ENCODE peak calls at places on chromosomes 6 and 20, in five cellular contexts. One of them, this sample, is unnamed.

GRCh38 chr6:136822051-136822378 is 377 bp upstream of the PEX7 start:
- DNase-seq in ovary: peak
- DNase-seq in AG09309: no peak
- DNase-seq in B cell: no peak
- DNase-seq in neural crest cell: no peak
- DNase-seq in this sample: peak

GRCh38 chr20:41586784-41587183 is 31.4 kb downstream of the CHD6 start:
- DNase-seq in ovary: no peak
- DNase-seq in AG09309: no peak
- DNase-seq in B cell: no peak
- DNase-seq in neural crest cell: no peak
- DNase-seq in this sample: no peak

GRCh38 chr20:52212943-52213342 is 21.4 kb upstream of the ZFP64 start:
- DNase-seq in ovary: no peak
- DNase-seq in AG09309: no peak
- DNase-seq in B cell: no peak
- DNase-seq in neural crest cell: no peak
- DNase-seq in this sample: no peak

GRCh38 chr6:154938245-154938583 is 56.9 kb upstream of the TIAM2 start:
- DNase-seq in ovary: no peak
- DNase-seq in AG09309: no peak
- DNase-seq in B cell: no peak
- DNase-seq in neural crest cell: no peak
- DNase-seq in this sample: no peak

GRCh38 chr6:31572041-31572911 is at the start of gene LTA:
- DNase-seq in ovary: no peak
- DNase-seq in AG09309: no peak
- DNase-seq in B cell: peak
- DNase-seq in neural crest cell: no peak
- DNase-seq in this sample: no peak

GRCh38 chr20:33132858-33133615 is 34.9 kb upstream of the BPIFA2 start:
- DNase-seq in ovary: no peak
- DNase-seq in AG09309: no peak
- DNase-seq in B cell: no peak
- DNase-seq in neural crest cell: no peak
- DNase-seq in this sample: no peak

GRCh38 chr6:119856136-119856535 is 506.6 kb upstream of the MAN1A1 start:
- DNase-seq in ovary: no peak
- DNase-seq in AG09309: no peak
- DNase-seq in B cell: no peak
- DNase-seq in neural crest cell: no peak
- DNase-seq in this sample: peak

GRCh38 chr6:4091926-4092325 is 13.0 kb upstream of the FAM217A start:
- DNase-seq in ovary: no peak
- DNase-seq in AG09309: no peak
- DNase-seq in B cell: no peak
- DNase-seq in neural crest cell: no peak
- DNase-seq in this sample: no peak

GRCh38 chr20:60358101-60358500 is 399.9 kb downstream of the CDH26 start:
- DNase-seq in ovary: no peak
- DNase-seq in AG09309: no peak
- DNase-seq in B cell: no peak
- DNase-seq in neural crest cell: no peak
- DNase-seq in this sample: no peak

GRCh38 chr6:68774843-68775242 is 139.8 kb downstream of the ADGRB3 start:
- DNase-seq in ovary: no peak
- DNase-seq in AG09309: no peak
- DNase-seq in B cell: no peak
- DNase-seq in neural crest cell: no peak
- DNase-seq in this sample: no peak

GRCh38 chr20:53080969-53081871 is 109.1 kb downstream of the TSHZ2 start:
- DNase-seq in ovary: no peak
- DNase-seq in AG09309: no peak
- DNase-seq in B cell: no peak
- DNase-seq in neural crest cell: no peak
- DNase-seq in this sample: no peak

GRCh38 chr6:155452576-155452975 is 3.1 kb downstream of the NOX3 start:
- DNase-seq in ovary: no peak
- DNase-seq in AG09309: no peak
- DNase-seq in B cell: no peak
- DNase-seq in neural crest cell: no peak
- DNase-seq in this sample: no peak

GRCh38 chr20:33120934-33121333 is 41.5 kb downstream of the BPIFB4 start:
- DNase-seq in ovary: no peak
- DNase-seq in AG09309: no peak
- DNase-seq in B cell: no peak
- DNase-seq in neural crest cell: no peak
- DNase-seq in this sample: no peak

GRCh38 chr20:36641506-36641843 is 4.5 kb downstream of the SLA2 start:
- DNase-seq in ovary: no peak
- DNase-seq in AG09309: no peak
- DNase-seq in B cell: no peak
- DNase-seq in neural crest cell: no peak
- DNase-seq in this sample: no peak

GRCh38 chr20:32908334-32909292 is 49.9 kb downstream of the EFCAB8 start:
- DNase-seq in ovary: no peak
- DNase-seq in AG09309: no peak
- DNase-seq in B cell: no peak
- DNase-seq in neural crest cell: no peak
- DNase-seq in this sample: no peak

GRCh38 chr6:43455034-43455747 is at the start of gene DLK2:
- DNase-seq in ovary: no peak
- DNase-seq in AG09309: no peak
- DNase-seq in B cell: no peak
- DNase-seq in neural crest cell: no peak
- DNase-seq in this sample: peak

GRCh38 chr6:169378620-169379381 is 125.2 kb upstream of the THBS2 start:
- DNase-seq in ovary: no peak
- DNase-seq in AG09309: no peak
- DNase-seq in B cell: no peak
- DNase-seq in neural crest cell: no peak
- DNase-seq in this sample: no peak

GRCh38 chr20:52219441-52219840 is 27.9 kb upstream of the ZFP64 start:
- DNase-seq in ovary: no peak
- DNase-seq in AG09309: no peak
- DNase-seq in B cell: no peak
- DNase-seq in neural crest cell: no peak
- DNase-seq in this sample: no peak

GRCh38 chr6:30378290-30378937 is 33.5 kb downstream of the RPP21 start:
- DNase-seq in ovary: no peak
- DNase-seq in AG09309: no peak
- DNase-seq in B cell: no peak
- DNase-seq in neural crest cell: no peak
- DNase-seq in this sample: no peak

GRCh38 chr20:22511943-22512910 is 72.1 kb downstream of the FOXA2 start:
- DNase-seq in ovary: no peak
- DNase-seq in AG09309: no peak
- DNase-seq in B cell: no peak
- DNase-seq in neural crest cell: no peak
- DNase-seq in this sample: no peak

GRCh38 chr20:8964944-8965562 is 103.8 kb upstream of the PLCB4 start:
- DNase-seq in ovary: no peak
- DNase-seq in AG09309: no peak
- DNase-seq in B cell: no peak
- DNase-seq in neural crest cell: no peak
- DNase-seq in this sample: no peak

GRCh38 chr6:50711686-50712085 is 1.6 kb upstream of the TFAP2D start:
- DNase-seq in ovary: no peak
- DNase-seq in AG09309: no peak
- DNase-seq in B cell: no peak
- DNase-seq in neural crest cell: no peak
- DNase-seq in this sample: no peak
- TF ChIP-seq CTCF in ovary: no peak
- TF ChIP-seq CTCF in AG09309: no peak
- TF ChIP-seq CTCF in B cell: no peak
- TF ChIP-seq CTCF in neural crest cell: no peak
- TF ChIP-seq CTCF in this sample: no peak

GRCh38 chr6:157982580-157983438 is 1.1 kb downstream of the SYNJ2 start:
- DNase-seq in ovary: no peak
- DNase-seq in AG09309: no peak
- DNase-seq in B cell: peak
- DNase-seq in neural crest cell: no peak
- DNase-seq in this sample: peak
- TF ChIP-seq CTCF in ovary: peak
- TF ChIP-seq CTCF in AG09309: peak
- TF ChIP-seq CTCF in B cell: peak
- TF ChIP-seq CTCF in neural crest cell: peak
- TF ChIP-seq CTCF in this sample: no peak

GRCh38 chr6:33213166-33213988 is 5.1 kb downstream of the RING1 start:
- DNase-seq in ovary: peak
- DNase-seq in AG09309: no peak
- DNase-seq in B cell: peak
- DNase-seq in neural crest cell: peak
- DNase-seq in this sample: no peak
- TF ChIP-seq CTCF in ovary: no peak
- TF ChIP-seq CTCF in AG09309: no peak
- TF ChIP-seq CTCF in B cell: no peak
- TF ChIP-seq CTCF in neural crest cell: no peak
- TF ChIP-seq CTCF in this sample: no peak

GRCh38 chr6:116393430-116393829 is 22.7 kb downstream of the DSE start:
- DNase-seq in ovary: no peak
- DNase-seq in AG09309: no peak
- DNase-seq in B cell: no peak
- DNase-seq in neural crest cell: no peak
- DNase-seq in this sample: no peak
- TF ChIP-seq CTCF in ovary: no peak
- TF ChIP-seq CTCF in AG09309: no peak
- TF ChIP-seq CTCF in B cell: no peak
- TF ChIP-seq CTCF in neural crest cell: no peak
- TF ChIP-seq CTCF in this sample: no peak

DNA sequence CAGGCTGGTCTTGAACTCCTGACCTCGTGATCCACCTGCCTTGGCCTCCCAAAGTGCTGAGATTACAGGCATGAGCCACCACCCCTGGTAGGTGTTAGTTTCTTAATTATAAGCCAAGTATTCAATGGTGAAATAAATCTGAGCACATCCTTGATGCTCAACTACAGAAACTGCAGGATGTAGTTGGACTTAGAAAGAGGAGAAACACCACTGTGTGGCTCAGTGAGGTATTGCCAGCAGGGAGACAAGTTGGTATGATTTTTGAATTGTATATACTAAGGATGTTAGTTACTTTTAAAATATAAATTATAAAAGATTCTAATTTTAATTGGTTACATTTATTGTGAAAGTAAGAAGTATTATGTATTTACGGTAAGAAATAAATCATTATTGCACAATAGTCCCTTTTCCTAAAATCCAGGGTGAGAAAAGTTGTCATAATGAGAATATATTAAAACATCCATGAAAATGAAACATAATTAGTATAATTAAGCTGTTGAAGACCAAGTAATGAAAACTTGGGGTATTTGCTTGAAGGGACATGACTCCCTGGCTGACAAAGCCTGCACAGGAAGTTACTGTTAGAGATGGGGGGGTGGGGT is 17.6 kb downstream of the SLC18B1 start:
- DNase-seq in ovary: no peak
- DNase-seq in AG09309: peak
- DNase-seq in B cell: no peak
- DNase-seq in neural crest cell: no peak
- DNase-seq in this sample: peak
- TF ChIP-seq CTCF in ovary: no peak
- TF ChIP-seq CTCF in AG09309: peak
- TF ChIP-seq CTCF in B cell: peak
- TF ChIP-seq CTCF in neural crest cell: peak
- TF ChIP-seq CTCF in this sample: no peak

GRCh38 chr6:104957301-104958177 is 632 bp downstream of the LIN28B start:
- DNase-seq in ovary: no peak
- DNase-seq in AG09309: no peak
- DNase-seq in B cell: no peak
- DNase-seq in neural crest cell: peak
- DNase-seq in this sample: no peak

GRCh38 chr6:104956663-104957294 is at the start of gene LIN28B:
- DNase-seq in ovary: no peak
- DNase-seq in AG09309: no peak
- DNase-seq in B cell: no peak
- DNase-seq in neural crest cell: no peak
- DNase-seq in this sample: no peak

GRCh38 chr6:104955491-104955890 is 1.4 kb upstream of the LIN28B start:
- DNase-seq in ovary: no peak
- DNase-seq in AG09309: no peak
- DNase-seq in B cell: no peak
- DNase-seq in neural crest cell: no peak
- DNase-seq in this sample: no peak

GRCh38 chr6:104954091-104954797 is 2.7 kb upstream of the LIN28B start:
- DNase-seq in ovary: no peak
- DNase-seq in AG09309: no peak
- DNase-seq in B cell: no peak
- DNase-seq in neural crest cell: no peak
- DNase-seq in this sample: no peak

DNA sequence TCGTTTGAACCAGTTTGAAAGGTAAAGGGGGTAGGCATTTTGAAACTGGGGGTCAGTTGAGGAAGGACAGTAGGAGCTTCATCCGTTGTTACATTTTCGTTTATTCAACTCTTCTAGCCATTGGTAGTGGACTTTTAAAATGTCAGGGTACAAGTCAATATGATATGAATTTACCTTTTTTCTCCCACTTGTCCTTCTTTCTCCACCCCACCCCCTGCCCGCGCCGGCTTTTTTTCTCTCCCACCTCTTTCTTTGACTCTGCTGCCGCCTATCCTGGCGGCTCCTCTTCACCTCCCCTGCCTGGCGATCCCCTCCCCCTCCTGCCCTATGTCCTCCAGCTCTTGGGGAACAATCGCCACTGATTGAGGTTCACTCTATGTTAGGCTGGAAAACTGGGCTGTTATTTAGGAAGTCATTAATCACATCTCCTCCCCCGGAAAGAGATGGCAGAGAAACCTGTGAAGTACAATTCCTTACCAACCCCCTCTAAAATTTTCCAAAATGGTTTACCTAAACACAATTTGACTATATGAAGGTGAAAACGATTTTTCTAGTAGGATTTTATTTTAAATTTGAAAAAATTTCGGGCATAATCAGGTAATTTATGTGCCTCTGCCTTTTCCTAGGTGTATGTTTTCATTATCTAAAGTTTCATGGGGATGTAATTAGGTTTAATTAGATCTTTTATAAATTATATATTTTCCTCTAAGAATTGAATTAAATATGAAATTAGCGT is 812 bp upstream of the LIN28B start:
- DNase-seq in ovary: no peak
- DNase-seq in AG09309: no peak
- DNase-seq in B cell: no peak
- DNase-seq in neural crest cell: peak
- DNase-seq in this sample: no peak
- TF ChIP-seq CTCF in ovary: no peak
- TF ChIP-seq CTCF in AG09309: no peak
- TF ChIP-seq CTCF in B cell: no peak
- TF ChIP-seq CTCF in neural crest cell: no peak
- TF ChIP-seq CTCF in this sample: no peak